ENCODE peak calls at places on chromosomes 12 and 14, in seven cellular contexts. F is HEK293T; T is retina; S is A549; C is stimulated activated CD4-positive, alpha-beta T cell treated with anti-CD3 and anti-CD28 coated beads, TNF-alpha, amount 100 ng/mL, for 4 hours; P is RCC 7860; D is EH. Y is an unnamed sample.

GRCh38 chr12:55830601-55831406 is 1.4 kb upstream of the DNAJC14 start:
- DNase-seq in P (no peak), F (peak), S (peak), D (peak), T (peak), C (peak), Y (no peak)

GRCh38 chr12:78540621-78541336 is 323.8 kb upstream of the SYT1 start:
- DNase-seq in D (peak), F (no peak), C (no peak), P (no peak), T (no peak), S (no peak), Y (no peak)

GRCh38 chr14:65879218-65880009 is 466.9 kb downstream of the FUT8 start:
- DNase-seq in F (no peak), P (peak), S (peak), T (no peak), D (peak), C (no peak), Y (peak)

GRCh38 chr14:100825691-100826331 is at the start of gene MEG3:
- DNase-seq in F (no peak), T (peak), D (peak), C (no peak), P (no peak), S (peak), Y (no peak)

GRCh38 chr14:54216827-54217226 is 180.0 kb upstream of the CDKN3 start:
- DNase-seq in S (no peak), C (no peak), P (no peak), T (no peak), F (no peak), D (no peak), Y (no peak)

GRCh38 chr12:51815571-51815970 is 32.9 kb downstream of the FIGNL2 start:
- DNase-seq in D (no peak), C (no peak), T (no peak), F (no peak), S (no peak), P (no peak), Y (no peak)

GRCh38 chr12:9367201-9367600 is 159.0 kb upstream of the PZP start:
- DNase-seq in C (no peak), D (no peak), T (no peak), F (no peak), P (no peak), S (no peak), Y (no peak)

GRCh38 chr12:75850751-75851462 is 180.7 kb downstream of the PHLDA1 start:
- DNase-seq in F (no peak), C (no peak), D (peak), T (no peak), S (peak), P (peak), Y (peak)

GRCh38 chr14:22848391-22849164 is 12.2 kb downstream of the MMP14 start:
- DNase-seq in F (peak), T (peak), C (no peak), S (no peak), D (peak), P (no peak), Y (no peak)

GRCh38 chr14:83425138-83425537 is 1891.5 kb upstream of the SEL1L start:
- DNase-seq in P (no peak), T (no peak), C (no peak), S (peak), D (peak), F (no peak), Y (no peak)

GRCh38 chr12:6070472-6071257 is 53.8 kb downstream of the VWF start:
- DNase-seq in P (no peak), T (no peak), F (no peak), D (no peak), S (no peak), C (no peak), Y (no peak)

GRCh38 chr14:91977909-91978308 is 30.4 kb upstream of the FBLN5 start:
- DNase-seq in C (no peak), P (no peak), T (no peak), F (no peak), D (peak), S (no peak), Y (no peak)

GRCh38 chr12:132309162-132310086 is 20.0 kb downstream of the GALNT9 start:
- DNase-seq in S (no peak), D (no peak), C (no peak), P (no peak), T (no peak), F (no peak), Y (no peak)

GRCh38 chr12:112944028-112944690 is 5.9 kb downstream of the OAS3 start:
- DNase-seq in D (peak), C (no peak), T (no peak), S (no peak), P (no peak), F (no peak), Y (no peak)

GRCh38 chr14:24982472-24983155 is 67.3 kb downstream of the STXBP6 start:
- DNase-seq in C (no peak), T (no peak), F (no peak), D (peak), P (peak), S (peak), Y (peak)

GRCh38 chr12:23536293-23536692 is 413.2 kb downstream of the SOX5 start:
- DNase-seq in S (no peak), D (no peak), T (no peak), P (no peak), F (no peak), C (no peak), Y (no peak)

GRCh38 chr12:54356951-54357356 is 7.3 kb downstream of the GPR84 start:
- DNase-seq in C (no peak), F (no peak), S (no peak), P (no peak), D (no peak), T (peak), Y (no peak)

GRCh38 chr12:95700316-95700785 is 90.2 kb downstream of the NTN4 start:
- DNase-seq in F (no peak), P (peak), T (no peak), D (peak), C (no peak), S (peak), Y (peak)

GRCh38 chr12:47949441-47950341 is 13.7 kb upstream of the TMEM106C start:
- DNase-seq in F (peak), C (no peak), P (peak), D (peak), T (peak), S (peak), Y (peak)

GRCh38 chr12:96401061-96401871 is 1.0 kb upstream of the CDK17 start:
- DNase-seq in T (no peak), C (no peak), P (peak), S (peak), F (peak), D (peak), Y (peak)

GRCh38 chr12:125143491-125143890 is 78.3 kb downstream of the AACS start:
- DNase-seq in C (no peak), S (no peak), D (peak), P (no peak), T (no peak), F (no peak), Y (no peak)

GRCh38 chr12:123062682-123063426 is 82.4 kb downstream of the ARL6IP4 start:
- DNase-seq in C (no peak), P (no peak), T (no peak), S (peak), D (peak), F (no peak), Y (no peak)

Y was measured in Caki2.